ENCODE peak calls at places on chromosome 2, in nine cellular contexts. M is mesothelial cell of epicardium, P is PC-3, V is fibroblast of pulmonary artery, C is cardiac muscle cell, S is OCI-LY7, J is NB4, W is thyroid gland, X is stomach. Y is an unnamed sample.

GRCh38 chr2:55165567-55165966 is 66.5 kb downstream of the CLHC1 start:
- DNase-seq in M (no peak), P (no peak), V (no peak), C (peak), S (no peak), J (peak), W (peak), X (no peak), Y (peak)

GRCh38 chr2:127721978-127722355 is 20.7 kb downstream of the SFT2D3 start:
- DNase-seq in M (no peak), P (peak), V (no peak), C (no peak), S (no peak), J (no peak), W (no peak), X (no peak), Y (no peak)

GRCh38 chr2:233668605-233669260 is 3.0 kb upstream of the UGT1A9 start:
- DNase-seq in M (no peak), P (no peak), V (no peak), C (no peak), S (no peak), J (no peak), W (no peak), X (no peak), Y (no peak)

GRCh38 chr2:240575101-240575965 is 7.0 kb downstream of the RNPEPL1 start:
- DNase-seq in M (no peak), P (no peak), V (no peak), C (no peak), S (no peak), J (no peak), W (no peak), X (no peak), Y (no peak)

GRCh38 chr2:240595381-240596079 is 9.0 kb downstream of the CAPN10 start:
- DNase-seq in M (no peak), P (no peak), V (no peak), C (peak), S (peak), J (peak), W (peak), X (no peak), Y (no peak)

GRCh38 chr2:70111752-70112591 is 24.7 kb downstream of the PCBP1 start:
- DNase-seq in M (no peak), P (no peak), V (peak), C (peak), S (no peak), J (no peak), W (no peak), X (no peak), Y (no peak)

GRCh38 chr2:3650140-3650944 is 7.7 kb upstream of the ALLC start:
- DNase-seq in M (no peak), P (no peak), V (no peak), C (no peak), S (no peak), J (no peak), W (no peak), X (no peak), Y (no peak)

GRCh38 chr2:180122874-180123273 is 115.8 kb upstream of the CWC22 start:
- DNase-seq in M (no peak), P (peak), V (peak), C (peak), S (no peak), J (no peak), W (no peak), X (no peak), Y (no peak)

GRCh38 chr2:150335596-150335995 is 151.9 kb downstream of the RND3 start:
- DNase-seq in M (no peak), P (no peak), V (no peak), C (no peak), S (no peak), J (no peak), W (no peak), X (no peak), Y (no peak)

GRCh38 chr2:152532241-152532640 is 185.0 kb downstream of the PRPF40A start:
- DNase-seq in M (no peak), P (no peak), V (no peak), C (no peak), S (no peak), J (no peak), W (no peak), X (no peak), Y (no peak)

GRCh38 chr2:168687314-168687713 is 115.1 kb upstream of the NOSTRIN start:
- DNase-seq in M (no peak), P (peak), V (peak), C (peak), S (peak), J (peak), W (no peak), X (no peak), Y (peak)

GRCh38 chr2:26455801-26456700 is 21.9 kb downstream of the OTOF start:
- DNase-seq in M (no peak), P (no peak), V (no peak), C (no peak), S (no peak), J (peak), W (peak), X (peak), Y (no peak)

GRCh38 chr2:234566622-234567021 is 69.7 kb upstream of the ARL4C start:
- DNase-seq in M (no peak), P (no peak), V (no peak), C (no peak), S (no peak), J (no peak), W (no peak), X (no peak), Y (no peak)

GRCh38 chr2:148179724-148180123 is 158.8 kb downstream of the MBD5 start:
- DNase-seq in M (no peak), P (no peak), V (no peak), C (no peak), S (no peak), J (no peak), W (no peak), X (no peak), Y (no peak)

GRCh38 chr2:204550738-204551137 is 5.5 kb downstream of the PARD3B start:
- DNase-seq in M (no peak), P (peak), V (peak), C (peak), S (no peak), J (no peak), W (peak), X (no peak), Y (no peak)

GRCh38 chr2:223251656-223252229 is 199.8 kb downstream of the KCNE4 start:
- DNase-seq in M (no peak), P (no peak), V (no peak), C (no peak), S (no peak), J (no peak), W (no peak), X (no peak), Y (no peak)

GRCh38 chr2:223243233-223243632 is 191.2 kb downstream of the KCNE4 start:
- DNase-seq in M (no peak), P (no peak), V (no peak), C (no peak), S (no peak), J (no peak), W (no peak), X (no peak), Y (no peak)

GRCh38 chr2:223247136-223247535 is 195.1 kb downstream of the KCNE4 start:
- DNase-seq in M (no peak), P (peak), V (peak), C (peak), S (peak), J (peak), W (no peak), X (no peak), Y (peak)
- TF ChIP-seq CTCF in M (no peak), P (peak), V (peak), C (peak), S (peak), J (peak), W (no peak), X (no peak), Y (no peak)

GRCh38 chr2:428591-428990 is 140.7 kb upstream of the ALKAL2 start:
- DNase-seq in M (peak), P (no peak), V (no peak), C (no peak), S (no peak), J (no peak), W (no peak), X (no peak), Y (no peak)
- TF ChIP-seq CTCF in M (no peak), P (no peak), V (no peak), C (no peak), S (no peak), J (no peak), W (no peak), X (no peak), Y (no peak)

DNA sequence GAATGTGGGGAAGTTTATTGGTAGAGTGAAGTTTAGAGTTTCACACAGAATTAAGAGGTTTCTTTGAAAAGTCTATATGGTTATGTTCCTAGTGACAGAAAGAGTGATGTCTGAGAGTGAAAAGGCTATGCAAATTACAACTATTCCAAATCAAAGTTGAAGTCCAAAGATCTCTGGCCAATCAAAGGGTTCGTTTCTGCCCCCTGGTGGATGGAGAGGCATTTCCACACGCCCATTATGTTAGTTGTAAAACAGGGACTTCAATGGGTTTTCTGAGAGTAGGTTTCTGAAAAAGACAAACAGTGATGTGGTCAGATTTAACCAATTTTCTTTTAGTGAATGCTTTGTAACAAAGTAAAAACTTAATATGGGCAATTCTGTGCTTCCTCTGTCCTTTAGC is 441.5 kb upstream of the POU3F3 start:
- DNase-seq in M (no peak), P (peak), V (no peak), C (no peak), S (peak), J (peak), W (peak), X (no peak), Y (peak)
- TF ChIP-seq CTCF in M (peak), P (peak), V (no peak), C (no peak), S (peak), J (peak), W (peak), X (no peak), Y (no peak)

GRCh38 chr2:174527959-174528358 is 41.1 kb upstream of the GPR155 start:
- DNase-seq in M (no peak), P (no peak), V (no peak), C (no peak), S (no peak), J (no peak), W (no peak), X (no peak), Y (no peak)

GRCh38 chr2:174527101-174527721 is 40.4 kb upstream of the GPR155 start:
- DNase-seq in M (no peak), P (no peak), V (no peak), C (no peak), S (no peak), J (no peak), W (no peak), X (no peak), Y (no peak)

GRCh38 chr2:174518397-174518796 is 31.6 kb upstream of the GPR155 start:
- DNase-seq in M (no peak), P (peak), V (no peak), C (no peak), S (no peak), J (no peak), W (no peak), X (no peak), Y (no peak)

GRCh38 chr2:174524525-174524924 is 37.7 kb upstream of the GPR155 start:
- DNase-seq in M (no peak), P (no peak), V (no peak), C (no peak), S (no peak), J (no peak), W (no peak), X (no peak), Y (no peak)

DNA sequence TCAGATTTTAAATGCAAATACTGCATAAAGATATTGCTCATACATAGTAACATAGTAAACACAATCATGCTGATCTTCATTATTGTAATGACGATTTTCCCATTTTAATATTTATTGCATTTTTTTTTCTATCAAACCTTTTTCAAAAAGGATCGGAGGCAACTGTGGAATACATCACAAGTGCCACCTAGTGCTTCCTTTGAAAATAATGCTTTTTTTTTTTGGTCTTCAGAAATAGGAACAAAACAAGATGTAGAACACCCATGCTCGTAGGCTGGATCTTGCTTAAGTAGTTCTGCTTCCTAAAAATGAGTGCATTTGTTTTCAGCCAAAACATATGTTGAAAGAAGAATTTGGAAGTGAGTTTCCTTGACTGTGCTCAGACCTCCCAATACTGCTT is 35.7 kb upstream of the GPR155 start:
- DNase-seq in M (no peak), P (peak), V (peak), C (peak), S (peak), J (peak), W (no peak), X (no peak), Y (no peak)
- TF ChIP-seq CTCF in M (no peak), P (peak), V (peak), C (peak), S (peak), J (no peak), W (peak), X (no peak), Y (no peak)

GRCh38 chr2:10883066-10883465 is 28.7 kb upstream of the KCNF1 start:
- DNase-seq in M (no peak), P (no peak), V (no peak), C (no peak), S (no peak), J (no peak), W (no peak), X (no peak), Y (no peak)

GRCh38 chr2:10879624-10880585 is 31.8 kb upstream of the KCNF1 start:
- DNase-seq in M (no peak), P (no peak), V (no peak), C (no peak), S (no peak), J (no peak), W (no peak), X (no peak), Y (no peak)

GRCh38 chr2:10882568-10882967 is 29.2 kb upstream of the KCNF1 start:
- DNase-seq in M (no peak), P (no peak), V (no peak), C (no peak), S (no peak), J (no peak), W (no peak), X (no peak), Y (no peak)

GRCh38 chr2:10879159-10879558 is 32.6 kb upstream of the KCNF1 start:
- DNase-seq in M (no peak), P (no peak), V (no peak), C (no peak), S (no peak), J (no peak), W (no peak), X (no peak), Y (no peak)

DNA sequence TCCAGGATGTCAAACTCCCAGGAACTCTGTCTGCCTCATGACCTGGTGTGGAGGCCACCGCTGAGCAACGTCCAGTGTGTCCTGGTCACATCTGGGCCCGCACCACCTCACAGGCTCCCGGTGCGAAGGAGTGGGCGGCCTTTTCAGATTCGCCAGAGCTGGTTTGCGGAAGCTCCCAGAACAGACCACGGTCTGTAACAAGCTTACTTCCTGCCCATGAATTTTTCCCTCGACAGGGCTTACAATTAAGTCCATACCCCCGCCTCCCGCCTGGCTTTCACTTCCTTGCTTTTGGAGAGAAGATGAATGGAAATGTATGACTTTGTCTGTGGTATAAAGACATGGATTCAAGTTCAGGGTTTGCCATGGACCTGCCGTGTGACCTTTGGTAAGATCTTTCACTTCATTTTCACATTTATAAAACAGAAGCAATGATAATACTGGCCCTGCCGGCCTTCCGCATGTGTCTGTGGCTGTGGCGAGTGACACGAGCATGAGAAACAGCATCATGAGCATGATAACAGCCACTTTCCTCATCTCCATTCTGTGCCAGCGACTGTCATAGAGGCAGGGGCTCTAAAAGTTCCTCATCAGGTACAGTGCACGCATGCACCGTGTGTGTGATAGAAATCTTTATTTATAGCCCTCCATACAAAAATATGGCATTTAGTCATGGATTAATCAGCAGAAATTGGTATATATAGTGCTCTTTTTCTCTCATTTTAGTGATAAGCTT is 31.0 kb upstream of the KCNF1 start:
- DNase-seq in M (no peak), P (no peak), V (no peak), C (no peak), S (no peak), J (no peak), W (no peak), X (no peak), Y (no peak)
- TF ChIP-seq CTCF in M (no peak), P (no peak), V (no peak), C (no peak), S (no peak), J (no peak), W (no peak), X (no peak), Y (no peak)

GRCh38 chr2:51420521-51420920 is 388.6 kb upstream of the NRXN1 start:
- DNase-seq in M (no peak), P (no peak), V (peak), C (peak), S (no peak), J (no peak), W (no peak), X (no peak), Y (no peak)

GRCh38 chr2:51424418-51424817 is 392.5 kb upstream of the NRXN1 start:
- DNase-seq in M (no peak), P (peak), V (no peak), C (no peak), S (no peak), J (peak), W (no peak), X (no peak), Y (no peak)
- TF ChIP-seq CTCF in M (no peak), P (peak), V (no peak), C (no peak), S (no peak), J (no peak), W (no peak), X (no peak), Y (no peak)

GRCh38 chr2:41934323-41935003 is 113.4 kb upstream of the PKDCC start:
- DNase-seq in M (no peak), P (no peak), V (peak), C (peak), S (no peak), J (no peak), W (no peak), X (no peak), Y (no peak)

GRCh38 chr2:41930807-41931566 is 116.8 kb upstream of the PKDCC start:
- DNase-seq in M (no peak), P (peak), V (no peak), C (peak), S (no peak), J (no peak), W (no peak), X (no peak), Y (peak)

GRCh38 chr2:41933585-41934322 is 114.1 kb upstream of the PKDCC start:
- DNase-seq in M (no peak), P (peak), V (peak), C (peak), S (no peak), J (no peak), W (no peak), X (no peak), Y (no peak)

GRCh38 chr2:41933035-41933429 is 114.8 kb upstream of the PKDCC start:
- DNase-seq in M (no peak), P (no peak), V (no peak), C (peak), S (no peak), J (no peak), W (no peak), X (no peak), Y (no peak)

DNA sequence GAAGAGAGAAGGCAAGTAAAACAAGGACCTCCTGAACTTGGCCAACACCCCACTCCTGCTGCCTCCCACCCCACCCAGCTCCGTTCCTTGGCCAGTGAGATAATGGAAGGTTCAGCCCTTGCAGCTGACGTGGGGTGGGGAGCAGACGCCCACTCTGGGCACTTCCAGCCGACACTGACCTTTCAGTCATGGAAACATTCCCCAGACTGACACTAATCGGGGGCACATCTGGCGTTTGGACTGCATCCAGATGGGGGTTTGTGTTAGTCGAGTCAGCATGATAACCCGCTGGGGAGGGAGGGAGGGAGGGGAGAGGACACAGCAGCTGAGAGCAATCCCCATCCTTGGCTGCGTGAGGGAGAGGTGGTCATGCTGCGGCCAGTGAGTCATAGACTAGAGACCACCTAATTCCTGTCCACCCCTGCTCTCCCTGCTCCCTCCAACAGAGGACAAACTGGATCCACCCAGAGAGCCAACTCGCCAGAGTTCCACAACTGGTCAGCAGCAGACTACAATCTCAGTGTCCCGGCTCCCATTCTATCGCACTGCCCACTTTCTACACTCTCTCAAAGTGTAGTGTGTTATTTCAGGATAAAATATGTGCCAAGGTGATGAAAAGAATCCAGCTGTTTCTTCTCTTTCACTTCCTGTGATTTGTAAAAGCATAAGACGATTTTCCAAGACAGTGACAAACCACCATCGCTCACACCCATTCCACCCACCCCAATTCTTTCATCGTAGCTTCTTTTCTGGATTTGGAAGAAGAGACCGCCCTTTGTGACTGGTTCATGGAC is 115.4 kb upstream of the PKDCC start:
- DNase-seq in M (no peak), P (no peak), V (peak), C (peak), S (no peak), J (no peak), W (peak), X (peak), Y (no peak)
- TF ChIP-seq CTCF in M (no peak), P (no peak), V (peak), C (peak), S (no peak), J (no peak), W (no peak), X (no peak), Y (no peak)